ENCODE peak calls at places on chromosomes 11 and 22, in nine cellular contexts. Y is Caco-2, H is heart left ventricle, P is M059J, V is sciatic nerve, S is osteocyte, R is AG10803, J is Peyer's patch, A is right atrium auricular region. U is an unnamed sample.

GRCh38 chr11:1053121-1053901 is 16.8 kb upstream of the MUC6 start:
- DNase-seq in Y (no peak), H (no peak), P (no peak), V (no peak), S (no peak), R (peak), J (no peak), A (no peak), U (peak)

GRCh38 chr11:78011301-78011700 is 11.8 kb downstream of the KCTD14 start:
- DNase-seq in Y (no peak), H (no peak), P (no peak), V (no peak), S (no peak), R (no peak), J (no peak), A (no peak), U (no peak)

GRCh38 chr11:34052036-34052607 is 591 bp downstream of the CAPRIN1 start:
- DNase-seq in Y (peak), H (peak), P (peak), V (peak), S (peak), R (peak), J (peak), A (peak), U (peak)

GRCh38 chr11:12066056-12066798 is 44.2 kb upstream of the MICAL2 start:
- DNase-seq in Y (peak), H (peak), P (peak), V (no peak), S (no peak), R (peak), J (peak), A (no peak), U (no peak)

GRCh38 chr22:25002241-25002985 is 49.9 kb downstream of the KIAA1671 start:
- DNase-seq in Y (no peak), H (no peak), P (peak), V (no peak), S (no peak), R (no peak), J (no peak), A (no peak), U (no peak)

GRCh38 chr22:46577361-46578249 is 40.2 kb upstream of the CELSR1 start:
- DNase-seq in Y (no peak), H (peak), P (no peak), V (peak), S (no peak), R (no peak), J (peak), A (no peak), U (no peak)

GRCh38 chr22:29722587-29722986 is 2.8 kb downstream of the CABP7 start:
- DNase-seq in Y (no peak), H (no peak), P (peak), V (no peak), S (no peak), R (no peak), J (no peak), A (no peak), U (no peak)

GRCh38 chr11:57639321-57640067 is 10.2 kb downstream of the YPEL4 start:
- DNase-seq in Y (peak), H (no peak), P (peak), V (no peak), S (no peak), R (no peak), J (no peak), A (no peak), U (peak)

GRCh38 chr22:29945435-29945834 is 62.5 kb downstream of the MTMR3 start:
- DNase-seq in Y (no peak), H (no peak), P (no peak), V (no peak), S (no peak), R (no peak), J (no peak), A (no peak), U (no peak)

GRCh38 chr11:33463059-33463458 is 205.9 kb downstream of the HIPK3 start:
- DNase-seq in Y (no peak), H (no peak), P (peak), V (no peak), S (no peak), R (no peak), J (no peak), A (no peak), U (no peak)

GRCh38 chr22:29702025-29702930 is 17.5 kb upstream of the CABP7 start:
- DNase-seq in Y (no peak), H (no peak), P (no peak), V (no peak), S (no peak), R (no peak), J (peak), A (no peak), U (peak)

GRCh38 chr22:22369962-22370265 is 125.3 kb downstream of the VPREB1 start:
- DNase-seq in Y (no peak), H (no peak), P (no peak), V (no peak), S (peak), R (no peak), J (peak), A (no peak), U (no peak)

GRCh38 chr11:69444381-69445130 is 36.9 kb upstream of the LINC01488 start:
- DNase-seq in Y (peak), H (peak), P (peak), V (peak), S (no peak), R (peak), J (peak), A (peak), U (no peak)

GRCh38 chr11:46520971-46521745 is 72.7 kb downstream of the AMBRA1 start:
- DNase-seq in Y (no peak), H (no peak), P (peak), V (no peak), S (no peak), R (peak), J (no peak), A (no peak), U (no peak)

GRCh38 chr11:20658135-20658534 is 11.3 kb upstream of the NELL1 start:
- DNase-seq in Y (no peak), H (no peak), P (no peak), V (no peak), S (no peak), R (no peak), J (no peak), A (no peak), U (no peak)

GRCh38 chr11:9922806-9923205 is 258.9 kb downstream of the SWAP70 start:
- DNase-seq in Y (no peak), H (no peak), P (peak), V (no peak), S (no peak), R (peak), J (no peak), A (no peak), U (no peak)

GRCh38 chr22:35380013-35380412 is 883 bp upstream of the HMOX1 start:
- DNase-seq in Y (peak), H (no peak), P (peak), V (no peak), S (no peak), R (no peak), J (peak), A (no peak), U (no peak)

GRCh38 chr22:50189184-50189848 is 3.6 kb downstream of the TRABD start:
- DNase-seq in Y (no peak), H (peak), P (no peak), V (no peak), S (no peak), R (no peak), J (peak), A (no peak), U (peak)

GRCh38 chr11:19642185-19642591 is 70.4 kb upstream of the NAV2 start:
- DNase-seq in Y (no peak), H (peak), P (no peak), V (no peak), S (no peak), R (peak), J (no peak), A (no peak), U (no peak)

GRCh38 chr11:130846606-130847005 is 69.7 kb downstream of the SNX19 start:
- DNase-seq in Y (no peak), H (no peak), P (peak), V (no peak), S (no peak), R (no peak), J (no peak), A (no peak), U (no peak)

GRCh38 chr22:20578707-20579106 is 71.3 kb downstream of the MED15 start:
- DNase-seq in Y (no peak), H (no peak), P (no peak), V (no peak), S (no peak), R (no peak), J (no peak), A (no peak), U (no peak)

GRCh38 chr11:130831506-130832385 is 84.5 kb downstream of the SNX19 start:
- DNase-seq in Y (no peak), H (no peak), P (no peak), V (no peak), S (no peak), R (no peak), J (no peak), A (no peak), U (no peak)

GRCh38 chr11:120564573-120565301 is 53.2 kb downstream of the GRIK4 start:
- DNase-seq in Y (peak), H (peak), P (peak), V (peak), S (no peak), R (peak), J (no peak), A (peak), U (peak)

GRCh38 chr22:20611418-20611817 is 104.0 kb downstream of the MED15 start:
- DNase-seq in Y (no peak), H (no peak), P (no peak), V (no peak), S (no peak), R (no peak), J (no peak), A (no peak), U (no peak)

GRCh38 chr11:19259487-19260345 is 19.0 kb upstream of the E2F8 start:
- DNase-seq in Y (peak), H (peak), P (peak), V (peak), S (no peak), R (peak), J (peak), A (peak), U (peak)

GRCh38 chr11:6655790-6656580 is at the start of gene DCHS1:
- DNase-seq in Y (no peak), H (peak), P (no peak), V (no peak), S (no peak), R (no peak), J (no peak), A (no peak), U (peak)

GRCh38 chr22:40709752-40710413 is 30.6 kb downstream of the MCHR1 start:
- DNase-seq in Y (no peak), H (peak), P (no peak), V (no peak), S (no peak), R (peak), J (no peak), A (peak), U (peak)

GRCh38 chr11:30852091-30852490 is 265.9 kb upstream of the MPPED2 start:
- DNase-seq in Y (no peak), H (no peak), P (no peak), V (no peak), S (no peak), R (no peak), J (no peak), A (no peak), U (no peak)

GRCh38 chr11:11981364-11981763 is 27.1 kb downstream of the DKK3 start:
- DNase-seq in Y (no peak), H (no peak), P (no peak), V (no peak), S (no peak), R (no peak), J (no peak), A (peak), U (no peak)

GRCh38 chr22:37355174-37355573 is 72.1 kb downstream of the ELFN2 start:
- DNase-seq in Y (no peak), H (no peak), P (no peak), V (no peak), S (no peak), R (no peak), J (no peak), A (no peak), U (no peak)

GRCh38 chr22:44360306-44360685 is 47.5 kb upstream of the SHISAL1 start:
- DNase-seq in Y (no peak), H (no peak), P (no peak), V (no peak), S (no peak), R (no peak), J (no peak), A (no peak), U (no peak)

GRCh38 chr11:86502137-86502536 is 127.5 kb downstream of the CCDC81 start:
- DNase-seq in Y (no peak), H (no peak), P (no peak), V (no peak), S (no peak), R (no peak), J (no peak), A (no peak), U (no peak)

GRCh38 chr11:60984616-60985015 is 13.1 kb downstream of the CD6 start:
- DNase-seq in Y (no peak), H (no peak), P (no peak), V (no peak), S (no peak), R (no peak), J (no peak), A (no peak), U (no peak)

GRCh38 chr11:61684870-61685610 is 4.8 kb downstream of the DAGLA start:
- DNase-seq in Y (no peak), H (no peak), P (no peak), V (no peak), S (no peak), R (no peak), J (no peak), A (no peak), U (no peak)

U was measured in BE2C.